ENCODE peak calls at places on chromosomes 12 and 14, in four cellular contexts. Z is GM12878, A is A549, V is HepG2. U is an unnamed sample.

GRCh38 chr14:105068818-105069217 is 3.6 kb upstream of the GPR132 start:
- DNase-seq in Z (no peak), V (no peak), A (no peak), U (no peak)

GRCh38 chr14:91402278-91403068 is 15.1 kb downstream of the CCDC88C start:
- DNase-seq in Z (no peak), A (no peak), V (no peak), U (peak; percentile 61)

GRCh38 chr14:105253329-105253682 is 5.0 kb downstream of the BTBD6 start:
- DNase-seq in Z (no peak), V (no peak), A (no peak), U (no peak)

GRCh38 chr12:94148841-94149780 is 734 bp downstream of the PLXNC1 start:
- DNase-seq in V (no peak), A (peak; percentile 46), Z (no peak), U (no peak)

GRCh38 chr12:122028165-122028591 is 6.5 kb downstream of the BCL7A start:
- DNase-seq in Z (no peak), V (no peak), A (no peak), U (no peak)

GRCh38 chr12:11540615-11541014 is 108.9 kb upstream of the ETV6 start:
- DNase-seq in A (no peak), V (no peak), Z (no peak), U (no peak)

GRCh38 chr12:104714369-104714768 is 243.7 kb downstream of the SLC41A2 start:
- DNase-seq in V (no peak), A (no peak), Z (no peak), U (no peak)

GRCh38 chr12:74365178-74365964 is 172.3 kb upstream of the ATXN7L3B start:
- DNase-seq in Z (no peak), A (peak; percentile 54), V (peak; percentile 21), U (peak; percentile 35)

GRCh38 chr12:105474672-105475071 is 144.2 kb downstream of the C12orf75 start:
- DNase-seq in V (no peak), A (no peak), Z (no peak), U (no peak)

GRCh38 chr12:130632582-130633174 is 83.4 kb downstream of the RIMBP2 start:
- DNase-seq in V (no peak), A (no peak), Z (no peak), U (no peak)

DNA sequence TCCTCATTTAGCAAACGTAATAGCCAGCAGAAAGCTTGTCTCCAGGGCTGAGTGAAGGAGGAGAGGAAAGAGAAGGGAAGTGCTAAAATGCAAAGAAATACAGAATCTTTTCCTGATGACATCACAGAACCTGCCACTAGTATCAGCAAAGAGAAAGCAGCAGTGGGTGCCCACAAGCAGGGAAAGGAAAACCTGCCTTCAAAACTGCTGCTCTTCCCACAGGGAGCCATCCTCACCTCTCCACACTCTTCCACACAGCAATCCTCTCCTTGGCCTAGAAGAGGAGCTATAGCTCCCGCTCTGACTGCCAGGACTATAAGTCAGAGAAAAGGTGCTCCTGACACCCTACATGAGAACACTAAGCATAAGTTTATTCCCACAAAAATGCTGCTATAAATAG is 11.3 kb downstream of the MED13L start:
- DNase-seq in A (peak; percentile 57), Z (no peak), V (no peak), U (no peak)
- H3K4me2 ChIP-seq in A (peak overlapping the region; percentile 73), Z (no peak overlapping the region), V (no peak overlapping the region), U (no peak overlapping the region)

DNA sequence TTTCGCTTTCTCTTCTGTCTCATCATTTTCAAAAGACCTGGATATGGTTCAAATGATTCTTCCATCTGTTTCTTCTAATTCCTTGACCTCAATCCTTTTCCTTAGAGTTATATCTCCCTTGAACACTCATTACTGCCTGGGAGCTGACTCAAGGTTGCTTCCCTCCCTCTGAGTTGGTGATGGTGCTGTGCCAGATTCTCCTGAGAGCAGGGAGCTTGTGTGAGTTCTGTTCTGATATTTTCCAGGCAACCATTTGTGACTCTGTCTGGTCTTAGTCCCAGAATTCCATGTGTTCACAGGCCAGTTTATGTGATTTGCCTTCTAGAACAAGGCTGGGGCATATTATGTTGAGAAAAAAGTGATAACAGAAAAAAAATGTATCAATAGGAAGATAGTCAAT is 505.0 kb upstream of the SYT1 start:
- DNase-seq in Z (no peak), V (no peak), A (no peak), U (no peak)
- TF ChIP-seq KDM1A in Z (no peak), V (no peak), A (no peak), U (no peak)

DNA sequence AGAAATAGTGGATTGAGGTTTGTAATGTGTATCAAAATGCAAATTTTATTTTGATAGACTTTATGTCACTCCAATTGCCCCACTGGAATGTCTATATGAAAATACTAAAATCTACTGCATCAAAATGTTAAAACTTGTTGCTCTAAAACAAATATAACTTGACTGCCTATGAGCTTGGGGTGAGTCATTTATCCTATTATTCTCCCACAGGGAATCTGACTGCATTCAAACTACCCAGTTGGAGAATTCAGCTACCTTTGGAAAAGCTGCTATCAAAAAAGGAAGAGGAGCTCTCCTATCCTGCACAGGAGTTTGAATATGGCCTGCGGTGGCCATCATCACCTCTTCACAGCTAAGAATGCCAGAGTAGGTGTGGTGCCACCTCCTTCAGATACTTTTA is 173.1 kb downstream of the KLHL28 start:
- DNase-seq in Z (no peak), V (no peak), A (no peak), U (no peak)
- H3K4me2 ChIP-seq in Z (no peak overlapping the region), V (no peak overlapping the region), A (no peak overlapping the region), U (no peak overlapping the region)

GRCh38 chr14:96047101-96047500 is 7.9 kb downstream of the C14orf132 start:
- DNase-seq in V (no peak), Z (no peak), A (no peak), U (no peak)
- TF ChIP-seq KDM1A in V (no peak), Z (no peak), A (no peak), U (no peak)